ENCODE peak calls at places on chromosomes 1 and 21, in four cellular contexts. H is PC-3, G is SK-N-SH, M is GM23338. P is an unnamed sample. For H3K4me1 and H3K27me3, the result is how much of the 10 kb centered on the place peaks cover.

GRCh38 chr1:111366256-111366655 is 61.3 kb downstream of the OVGP1 start:
- DNase-seq in H (no peak), G (no peak), M (no peak), P (no peak)

GRCh38 chr1:44531785-44532566 is 126.9 kb downstream of the RNF220 start:
- DNase-seq in H (peak), G (no peak), M (no peak), P (peak)

GRCh38 chr1:14929547-14930223 is 223.9 kb upstream of the TMEM51 start:
- DNase-seq in H (peak), G (no peak), M (no peak), P (peak)

GRCh38 chr1:183817576-183818288 is 12.8 kb downstream of the RGL1 start:
- DNase-seq in H (peak), G (no peak), M (no peak), P (no peak)

GRCh38 chr21:42459583-42460215 is 36.3 kb downstream of the RSPH1 start:
- DNase-seq in H (no peak), G (no peak), M (no peak), P (no peak)

GRCh38 chr1:6083801-6084467 is 38.2 kb downstream of the KCNAB2 start:
- DNase-seq in H (no peak), G (no peak), M (no peak), P (no peak)

GRCh38 chr1:46423574-46424240 is 29.6 kb downstream of the FAAH start:
- DNase-seq in H (no peak), G (no peak), M (no peak), P (no peak)

GRCh38 chr1:241641748-241642592 is 1.8 kb upstream of the CHML start:
- DNase-seq in H (peak), G (no peak), M (no peak), P (peak)

GRCh38 chr1:47388548-47389238 is 27.4 kb upstream of the FOXE3 start:
- DNase-seq in H (peak), G (peak), M (peak), P (peak)

GRCh38 chr1:115063238-115063901 is 25.9 kb downstream of the TSPAN2 start:
- DNase-seq in H (peak), G (no peak), M (no peak), P (no peak)

GRCh38 chr1:115062542-115063004 is 26.7 kb downstream of the TSPAN2 start:
- DNase-seq in H (peak), G (no peak), M (no peak), P (peak)

GRCh38 chr1:115067460-115067859 is 21.8 kb downstream of the TSPAN2 start:
- DNase-seq in H (peak), G (no peak), M (no peak), P (no peak)

GRCh38 chr1:115065021-115065420 is 24.3 kb downstream of the TSPAN2 start:
- DNase-seq in H (no peak), G (no peak), M (no peak), P (no peak)

GRCh38 chr1:115064461-115064860 is 24.8 kb downstream of the TSPAN2 start:
- DNase-seq in H (no peak), G (peak), M (no peak), P (no peak)
- TF ChIP-seq EZH2phosphoT487 in H (no peak), G (no peak), M (no peak), P (no peak)

DNA sequence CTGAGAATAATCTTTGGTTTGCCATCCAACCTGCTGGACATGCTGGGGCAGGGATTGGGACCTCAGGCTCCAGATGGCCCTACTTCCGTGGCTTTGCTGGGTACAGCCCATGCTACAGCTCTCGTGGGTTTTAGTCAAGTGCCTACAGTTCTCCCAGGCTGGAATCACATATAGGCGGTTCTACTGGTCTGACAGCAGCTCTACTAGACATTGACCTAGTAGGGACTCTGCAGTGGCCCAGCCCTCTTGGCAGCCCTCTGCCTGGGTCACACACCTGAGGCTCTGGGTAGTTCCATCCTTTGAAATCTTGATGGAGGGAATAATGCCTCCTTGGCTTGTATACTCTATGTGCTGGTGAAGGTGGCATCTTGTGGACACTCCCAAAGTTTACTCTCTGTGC is 72.2 kb downstream of the PGM1 start:
- DNase-seq in H (no peak), G (no peak), M (no peak), P (no peak)
- H3K4me1 ChIP-seq in H (under half), G (under half), M (under half), P (under half)

DNA sequence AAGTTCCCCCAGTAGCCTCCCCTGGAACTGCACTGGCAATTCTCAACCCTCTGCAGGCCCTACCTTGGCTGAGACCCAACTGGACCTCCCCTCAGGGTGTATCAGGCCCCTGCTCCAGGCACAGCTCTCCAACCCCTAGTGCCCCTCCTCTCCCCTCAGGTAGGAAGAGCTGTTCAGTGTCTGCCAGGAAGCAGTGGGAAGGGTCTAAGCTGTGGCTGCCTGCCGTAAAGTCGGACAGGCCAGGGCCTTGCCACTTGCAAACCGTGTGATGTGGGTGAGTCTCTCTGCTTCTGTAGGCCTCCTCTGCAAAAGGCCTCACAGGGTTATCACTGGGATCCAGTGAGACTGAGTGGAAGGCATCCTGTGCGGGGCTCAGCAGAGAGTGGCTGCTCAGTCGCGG is 32.2 kb downstream of the RHBG start:
- DNase-seq in H (no peak), G (no peak), M (no peak), P (no peak)
- H3K27me3 ChIP-seq in H (under half), G (under half), M (under half), P (under half)

GRCh38 chr1:93844262-93845045 is 34.6 kb downstream of the DNTTIP2 start:
- DNase-seq in H (peak), G (peak), M (peak), P (peak)

GRCh38 chr1:93846929-93847810 is 31.8 kb downstream of the DNTTIP2 start:
- DNase-seq in H (peak), G (peak), M (peak), P (peak)

GRCh38 chr1:93847811-93848288 is 31.2 kb downstream of the DNTTIP2 start:
- DNase-seq in H (peak), G (peak), M (peak), P (peak)

GRCh38 chr1:93846151-93846928 is 32.7 kb downstream of the DNTTIP2 start:
- DNase-seq in H (peak), G (peak), M (peak), P (peak)

DNA sequence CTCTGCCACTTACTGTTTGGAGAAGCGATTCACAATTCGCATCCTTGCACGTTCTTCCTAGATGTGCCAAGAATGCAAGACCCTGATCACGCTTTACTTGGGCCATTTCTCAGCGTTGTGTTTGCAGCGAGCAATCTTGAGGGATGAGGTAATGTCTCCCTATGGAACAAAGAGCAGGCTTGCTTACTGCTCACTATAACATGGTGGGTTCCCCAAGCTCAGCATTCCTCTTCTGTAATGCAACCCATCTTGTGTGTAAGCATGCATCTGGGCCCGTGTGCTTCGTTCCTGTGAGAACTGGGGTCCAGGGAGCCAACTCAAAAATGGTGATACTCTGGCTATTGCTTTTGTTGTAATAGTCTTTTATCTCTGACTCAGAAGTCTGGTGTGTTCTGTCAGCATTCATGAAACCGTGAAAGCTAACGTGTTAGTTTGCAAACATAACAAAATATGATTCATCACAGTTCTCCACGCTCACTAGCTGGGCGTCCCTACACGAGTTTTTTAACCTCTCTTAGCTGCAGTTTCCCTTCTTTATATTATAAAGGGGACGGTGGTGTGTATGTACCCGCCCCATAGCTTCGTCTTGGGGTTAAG is 33.4 kb downstream of the DNTTIP2 start:
- DNase-seq in H (peak), G (no peak), M (peak), P (peak)
- TF ChIP-seq EZH2phosphoT487 in H (no peak), G (no peak), M (no peak), P (no peak)

GRCh38 chr1:224503161-224504118 is 68.8 kb upstream of the WDR26 start:
- DNase-seq in H (peak), G (peak), M (peak), P (peak)
- H3K4me1 ChIP-seq in H (under half), G (under half), M (under half), P (under half)

DNA sequence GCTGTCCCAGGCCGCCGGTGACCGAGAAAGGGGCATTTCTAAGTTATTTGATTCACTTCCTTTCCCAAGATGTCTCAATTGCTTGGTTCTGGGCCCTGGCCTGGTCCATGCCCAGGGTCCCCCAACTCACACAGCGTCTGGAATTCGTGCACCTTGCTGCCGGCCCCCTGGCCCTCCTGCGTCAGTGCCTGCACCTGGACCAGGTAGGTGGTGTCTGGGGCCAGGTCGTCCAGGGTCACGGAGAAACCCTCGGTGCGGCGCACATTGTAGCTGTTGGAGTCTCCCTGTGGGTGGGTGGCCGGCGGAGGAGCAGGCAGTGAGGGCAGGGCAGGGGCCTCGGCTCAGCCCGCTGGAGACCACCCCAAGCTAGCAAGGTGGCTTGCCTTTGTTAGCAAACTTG is 21.0 kb downstream of the EPHA2 start:
- DNase-seq in H (no peak), G (no peak), M (no peak), P (no peak)
- H3K27me3 ChIP-seq in H (under half), G (under half), M (under half), P (under half)

GRCh38 chr1:243413431-243414151 is 157.8 kb downstream of the SDCCAG8 start:
- DNase-seq in H (no peak), G (no peak), M (peak), P (no peak)

GRCh38 chr1:243411472-243411871 is 155.6 kb downstream of the SDCCAG8 start:
- DNase-seq in H (no peak), G (no peak), M (no peak), P (no peak)

GRCh38 chr1:243416510-243416909 is 160.7 kb downstream of the SDCCAG8 start:
- DNase-seq in H (no peak), G (no peak), M (no peak), P (no peak)

GRCh38 chr1:243415663-243416365 is 160.0 kb downstream of the SDCCAG8 start:
- DNase-seq in H (no peak), G (no peak), M (peak), P (no peak)

DNA sequence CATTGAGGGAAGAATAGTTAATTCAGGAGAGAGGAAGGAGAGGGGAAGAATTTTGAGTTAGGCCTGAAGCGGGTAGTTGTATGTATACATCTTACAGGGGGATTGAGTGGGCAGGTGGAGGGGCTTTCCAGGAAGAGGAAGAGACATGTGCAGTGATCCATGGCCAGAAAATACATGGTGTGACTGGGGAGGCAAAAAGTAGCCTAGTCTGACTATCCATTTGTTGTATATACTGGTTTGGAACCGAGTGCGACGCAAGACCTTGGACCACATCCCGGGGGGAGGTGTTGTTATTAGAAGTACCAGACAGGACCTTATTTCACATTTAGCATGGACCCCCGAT is 158.3 kb downstream of the SDCCAG8 start:
- DNase-seq in H (no peak), G (no peak), M (no peak), P (no peak)
- TF ChIP-seq EZH2phosphoT487 in H (no peak), G (no peak), M (no peak), P (no peak)

GRCh38 chr1:53090227-53091147 is 28.5 kb downstream of the PODN start:
- DNase-seq in H (no peak), G (no peak), M (no peak), P (no peak)
- H3K4me1 ChIP-seq in H (under half), G (under half), M (under half), P (under half)

GRCh38 chr1:20405893-20406604 is 80.0 kb downstream of the CAMK2N1 start:
- DNase-seq in H (no peak), G (no peak), M (peak), P (no peak)

GRCh38 chr1:20402585-20403422 is 83.2 kb downstream of the CAMK2N1 start:
- DNase-seq in H (no peak), G (no peak), M (no peak), P (peak)

GRCh38 chr1:20403423-20404145 is 82.4 kb downstream of the CAMK2N1 start:
- DNase-seq in H (no peak), G (no peak), M (no peak), P (no peak)

GRCh38 chr1:20404466-20404865 is 81.5 kb downstream of the CAMK2N1 start:
- DNase-seq in H (no peak), G (no peak), M (peak), P (no peak)

GRCh38 chr1:20405051-20405754 is 80.8 kb downstream of the CAMK2N1 start:
- DNase-seq in H (no peak), G (no peak), M (no peak), P (no peak)
- H3K27me3 ChIP-seq in H (under half), G (under half), M (half or more), P (half or more)

GRCh38 chr1:72177711-72178110 is 104.6 kb downstream of the NEGR1 start:
- DNase-seq in H (peak), G (no peak), M (no peak), P (no peak)
- TF ChIP-seq EZH2phosphoT487 in H (no peak), G (no peak), M (no peak), P (no peak)

P was measured in hepatocyte.